ENCODE peak calls at places on chromosomes 7 and 10, in eight cellular contexts. M, P, D, O, R, F, Q and Z are unnamed samples.

GRCh38 chr7:38950309-38950708 is 27.4 kb upstream of the POU6F2 start:
- DNase-seq in D (no peak), Q (peak), F (no peak), O (peak), M (peak), P (no peak), R (no peak), Z (no peak)

GRCh38 chr7:55534262-55534915 is 37.9 kb downstream of the VOPP1 start:
- DNase-seq in F (no peak), Q (peak), M (peak), O (peak), R (no peak), P (no peak), D (no peak), Z (no peak)

GRCh38 chr10:86668297-86669165 is at the start of gene LDB3:
- DNase-seq in F (peak), M (no peak), P (no peak), Q (peak), O (no peak), R (no peak), D (peak), Z (no peak)

GRCh38 chr10:9957352-9957751 is 1060.3 kb upstream of the CELF2 start:
- DNase-seq in R (no peak), F (no peak), Q (peak), D (no peak), O (peak), M (no peak), P (no peak), Z (no peak)

GRCh38 chr10:16612148-16612742 is 90.6 kb upstream of the C1QL3 start:
- DNase-seq in P (peak), O (peak), Q (peak), M (peak), R (no peak), D (peak), F (no peak), Z (no peak)

GRCh38 chr10:114754445-114755320 is 66.9 kb upstream of the FHIP2A start:
- DNase-seq in P (no peak), D (no peak), O (peak), F (no peak), Q (peak), R (no peak), M (peak), Z (no peak)

GRCh38 chr10:43105119-43105792 is 28.4 kb downstream of the RET start:
- DNase-seq in D (peak), R (peak), Q (peak), O (peak), P (peak), M (peak), F (peak), Z (peak)

GRCh38 chr10:89646833-89647570 is 2.0 kb upstream of the PANK1 start:
- DNase-seq in D (peak), M (no peak), O (no peak), R (no peak), F (no peak), Q (no peak), P (no peak), Z (no peak)

GRCh38 chr7:151088856-151089699 is 2.8 kb downstream of the AGAP3 start:
- DNase-seq in O (peak), D (peak), F (no peak), P (no peak), Q (peak), M (peak), R (no peak), Z (no peak)

GRCh38 chr7:208128-208673 is 15.8 kb downstream of the FAM20C start:
- DNase-seq in Q (no peak), M (no peak), O (no peak), F (no peak), R (no peak), P (no peak), D (no peak), Z (no peak)

GRCh38 chr7:33841658-33842057 is 63.7 kb upstream of the BMPER start:
- DNase-seq in O (peak), D (no peak), R (no peak), Q (peak), F (no peak), P (no peak), M (no peak), Z (no peak)

GRCh38 chr7:96534221-96534620 is 175.4 kb downstream of the SEM1 start:
- DNase-seq in M (no peak), R (no peak), D (no peak), P (no peak), F (no peak), O (no peak), Q (no peak), Z (no peak)

GRCh38 chr10:34954142-34954541 is 136.0 kb downstream of the CUL2 start:
- DNase-seq in P (peak), O (no peak), R (no peak), D (no peak), M (no peak), Q (no peak), F (no peak), Z (no peak)

GRCh38 chr7:17680026-17680425 is 260.3 kb downstream of the SNX13 start:
- DNase-seq in P (peak), O (peak), R (no peak), F (no peak), M (peak), D (peak), Q (peak), Z (no peak)

GRCh38 chr10:99507265-99507664 is 25.5 kb upstream of the NKX2-3 start:
- DNase-seq in F (no peak), D (no peak), P (no peak), O (no peak), M (no peak), Q (no peak), R (no peak), Z (no peak)

GRCh38 chr10:75487087-75487784 is 55.8 kb downstream of the LRMDA start:
- DNase-seq in R (no peak), M (peak), F (no peak), O (no peak), Q (peak), P (no peak), D (no peak), Z (no peak)

GRCh38 chr7:121872831-121873764 is at the start of gene PTPRZ1:
- DNase-seq in R (no peak), M (peak), O (peak), P (peak), Q (peak), F (no peak), D (peak), Z (peak)

DNA sequence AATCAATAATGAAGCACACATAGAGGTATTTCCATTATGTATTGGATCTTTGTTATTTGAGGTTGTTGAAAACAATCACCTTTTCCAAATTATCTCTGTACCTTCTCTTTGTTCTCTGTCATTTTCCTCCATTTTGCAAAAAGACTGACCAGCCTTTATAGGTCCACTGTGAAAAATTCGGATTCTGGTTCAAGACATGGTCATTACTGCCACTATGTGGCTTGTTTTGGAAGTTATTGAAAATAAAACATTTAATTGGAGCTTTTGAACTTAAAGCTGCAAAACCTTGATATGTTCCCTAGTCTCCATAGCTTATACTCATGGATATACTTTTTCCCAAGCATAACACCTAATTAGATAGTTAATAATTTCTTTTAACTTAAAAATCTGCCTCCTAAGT is 1094.4 kb downstream of the NRG3 start:
- DNase-seq in O (peak), R (no peak), F (no peak), P (no peak), D (no peak), Q (peak), M (peak), Z (no peak)
- TF ChIP-seq CTCF in O (peak), R (peak), F (peak), P (peak), D (peak), Q (peak), M (no peak), Z (peak)

GRCh38 chr10:45313264-45313873 is 2.0 kb downstream of the OR13A1 start:
- DNase-seq in R (no peak), Q (no peak), P (no peak), F (no peak), M (no peak), D (no peak), O (no peak), Z (no peak)

GRCh38 chr10:45308707-45309106 is 6.7 kb downstream of the OR13A1 start:
- DNase-seq in P (peak), D (no peak), M (no peak), Q (no peak), O (peak), F (no peak), R (no peak), Z (no peak)
- TF ChIP-seq CTCF in P (peak), D (peak), M (no peak), Q (no peak), O (no peak), F (no peak), R (no peak), Z (no peak)

DNA sequence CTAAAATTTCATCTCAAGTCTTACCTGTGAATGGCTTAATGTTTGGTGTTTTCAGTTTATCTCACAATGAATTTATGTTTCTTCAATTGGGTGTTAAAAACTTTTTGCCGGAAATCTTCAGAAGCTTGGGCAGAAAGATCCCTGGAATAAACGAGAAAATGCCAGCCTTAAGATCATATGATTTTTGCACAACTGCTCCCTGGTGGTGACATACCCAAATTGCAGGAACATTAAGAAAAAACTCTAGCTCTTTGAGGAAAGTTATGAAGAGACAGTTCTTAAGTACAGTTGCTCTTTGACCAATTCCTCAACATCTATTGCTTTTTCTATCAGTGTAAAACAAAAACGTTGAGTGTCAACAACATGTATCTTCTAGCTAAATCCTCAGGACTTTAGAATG is 48.2 kb upstream of the CREB5 start:
- DNase-seq in Q (no peak), F (no peak), P (no peak), D (no peak), R (no peak), O (no peak), M (no peak), Z (no peak)
- TF ChIP-seq CTCF in Q (peak), F (no peak), P (peak), D (peak), R (peak), O (peak), M (peak), Z (peak)

GRCh38 chr7:16114071-16114470 is 307.3 kb downstream of the CRPPA start:
- DNase-seq in M (no peak), Q (no peak), R (no peak), D (no peak), O (no peak), P (no peak), F (no peak), Z (no peak)

GRCh38 chr7:16113058-16113457 is 308.3 kb downstream of the CRPPA start:
- DNase-seq in R (no peak), M (no peak), Q (no peak), P (no peak), F (no peak), D (no peak), O (no peak), Z (no peak)

GRCh38 chr7:16115374-16115773 is 306.0 kb downstream of the CRPPA start:
- DNase-seq in F (no peak), O (no peak), M (no peak), D (no peak), Q (no peak), R (no peak), P (no peak), Z (no peak)

GRCh38 chr7:16114633-16115032 is 306.7 kb downstream of the CRPPA start:
- DNase-seq in P (no peak), D (no peak), Q (peak), F (no peak), M (peak), R (no peak), O (peak), Z (no peak)
- TF ChIP-seq CTCF in P (peak), D (peak), Q (peak), F (no peak), M (peak), R (peak), O (peak), Z (peak)

GRCh38 chr10:71735709-71736569 is 16.4 kb upstream of the C10orf105 start:
- DNase-seq in Q (no peak), O (no peak), P (peak), M (no peak), D (no peak), R (no peak), F (no peak), Z (no peak)
- TF ChIP-seq CTCF in Q (no peak), O (no peak), P (no peak), M (no peak), D (no peak), R (no peak), F (no peak), Z (no peak)